ENCODE peak calls at places on chromosome 7, in five cellular contexts. J, P, H, L and K are unnamed samples. For H3K4me1, the result is how much of the 10 kb centered on the place peaks cover.

GRCh38 chr7:88278881-88279280 is 27.8 kb downstream of the STEAP4 start:
- DNase-seq in J (no peak), P (no peak), H (no peak), L (no peak), K (no peak)

GRCh38 chr7:79312022-79312421 is 141.4 kb downstream of the MAGI2 start:
- DNase-seq in J (no peak), P (no peak), H (no peak), L (no peak), K (no peak)

GRCh38 chr7:636396-636795 is 90.1 kb upstream of the DNAAF5 start:
- DNase-seq in J (peak), P (no peak), H (peak), L (no peak), K (peak)

GRCh38 chr7:25894902-25895791 is 256.9 kb upstream of the NFE2L3 start:
- DNase-seq in J (peak), P (peak), H (peak), L (peak), K (peak)

GRCh38 chr7:140230862-140231778 is 54.3 kb upstream of the KDM7A start:
- DNase-seq in J (peak), P (no peak), H (peak), L (peak), K (peak)

GRCh38 chr7:85583225-85583672 is 396.4 kb upstream of the SEMA3D start:
- DNase-seq in J (no peak), P (no peak), H (no peak), L (no peak), K (no peak)

GRCh38 chr7:82616059-82616723 is 172.6 kb upstream of the CACNA2D1 start:
- DNase-seq in J (no peak), P (no peak), H (no peak), L (no peak), K (no peak)

GRCh38 chr7:120805636-120806388 is 52.1 kb downstream of the TSPAN12 start:
- DNase-seq in J (no peak), P (peak), H (peak), L (peak), K (peak)

GRCh38 chr7:53611043-53611442 is 575.6 kb downstream of the POM121L12 start:
- DNase-seq in J (no peak), P (no peak), H (no peak), L (no peak), K (no peak)

GRCh38 chr7:23115991-23116390 is 10.4 kb downstream of the KLHL7 start:
- DNase-seq in J (no peak), P (no peak), H (no peak), L (no peak), K (no peak)

GRCh38 chr7:33805630-33806233 is 99.6 kb upstream of the BMPER start:
- DNase-seq in J (no peak), P (peak), H (no peak), L (no peak), K (no peak)

GRCh38 chr7:36217211-36217960 is 64.3 kb downstream of the EEPD1 start:
- DNase-seq in J (no peak), P (no peak), H (no peak), L (no peak), K (no peak)

GRCh38 chr7:22302193-22302592 is 54.8 kb downstream of the RAPGEF5 start:
- DNase-seq in J (no peak), P (no peak), H (no peak), L (no peak), K (no peak)

GRCh38 chr7:100627238-100627549 is 14.2 kb downstream of the TFR2 start:
- DNase-seq in J (no peak), P (no peak), H (no peak), L (no peak), K (no peak)

GRCh38 chr7:101550641-101551531 is 78.2 kb downstream of the MYL10 start:
- DNase-seq in J (peak), P (no peak), H (peak), L (no peak), K (no peak)

GRCh38 chr7:120742370-120742769 is 115.6 kb downstream of the TSPAN12 start:
- DNase-seq in J (no peak), P (no peak), H (no peak), L (no peak), K (no peak)

GRCh38 chr7:92246363-92247101 is 758 bp downstream of the ANKIB1 start:
- DNase-seq in J (peak), P (peak), H (peak), L (peak), K (peak)

GRCh38 chr7:7565746-7566650 is 686 bp upstream of the MIOS start:
- DNase-seq in J (no peak), P (no peak), H (no peak), L (peak), K (no peak)

GRCh38 chr7:102994567-102994966 is 80.0 kb downstream of the FBXL13 start:
- DNase-seq in J (no peak), P (no peak), H (peak), L (no peak), K (no peak)

GRCh38 chr7:27169658-27170493 is 4.2 kb downstream of the HOXA10 start:
- DNase-seq in J (peak), P (no peak), H (no peak), L (no peak), K (no peak)

GRCh38 chr7:112143151-112143550 is 63.0 kb downstream of the DOCK4 start:
- DNase-seq in J (no peak), P (no peak), H (no peak), L (no peak), K (no peak)

GRCh38 chr7:91293840-91294239 is 29.6 kb downstream of the FZD1 start:
- DNase-seq in J (no peak), P (no peak), H (no peak), L (no peak), K (no peak)

GRCh38 chr7:730501-731439 is 3.7 kb upstream of the PRKAR1B start:
- DNase-seq in J (peak), P (no peak), H (no peak), L (no peak), K (no peak)

GRCh38 chr7:24750441-24751055 is 6.7 kb downstream of the GSDME start:
- DNase-seq in J (no peak), P (no peak), H (no peak), L (no peak), K (no peak)

GRCh38 chr7:41029072-41029492 is 673.8 kb downstream of the INHBA start:
- DNase-seq in J (no peak), P (no peak), H (no peak), L (no peak), K (no peak)

GRCh38 chr7:22799633-22800032 is 23.0 kb downstream of the TOMM7 start:
- DNase-seq in J (no peak), P (no peak), H (no peak), L (no peak), K (no peak)

DNA sequence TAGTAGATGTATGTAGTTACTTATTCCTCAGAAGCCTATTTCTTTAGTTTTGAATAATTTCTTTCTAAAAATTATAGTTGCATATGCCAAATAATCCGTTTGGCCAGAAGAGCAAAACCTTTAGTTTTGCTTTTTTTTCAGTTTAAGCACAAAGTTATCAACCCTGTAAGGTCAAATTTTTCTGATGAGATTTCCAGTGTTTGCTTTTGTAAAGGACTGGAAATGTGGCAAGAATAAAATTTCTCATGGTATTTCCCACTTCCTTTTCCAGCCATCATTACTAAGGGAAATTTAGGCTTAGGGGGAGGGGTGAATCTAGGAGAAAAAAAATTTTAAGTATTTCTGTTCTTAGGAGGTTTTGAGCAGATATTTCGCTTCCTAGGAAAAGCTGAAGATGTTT is 7.6 kb downstream of the CALD1 start:
- DNase-seq in J (no peak), P (no peak), H (no peak), L (no peak), K (no peak)
- H3K27ac ChIP-seq in J (no peak), P (peak), H (no peak), L (peak), K (no peak)

DNA sequence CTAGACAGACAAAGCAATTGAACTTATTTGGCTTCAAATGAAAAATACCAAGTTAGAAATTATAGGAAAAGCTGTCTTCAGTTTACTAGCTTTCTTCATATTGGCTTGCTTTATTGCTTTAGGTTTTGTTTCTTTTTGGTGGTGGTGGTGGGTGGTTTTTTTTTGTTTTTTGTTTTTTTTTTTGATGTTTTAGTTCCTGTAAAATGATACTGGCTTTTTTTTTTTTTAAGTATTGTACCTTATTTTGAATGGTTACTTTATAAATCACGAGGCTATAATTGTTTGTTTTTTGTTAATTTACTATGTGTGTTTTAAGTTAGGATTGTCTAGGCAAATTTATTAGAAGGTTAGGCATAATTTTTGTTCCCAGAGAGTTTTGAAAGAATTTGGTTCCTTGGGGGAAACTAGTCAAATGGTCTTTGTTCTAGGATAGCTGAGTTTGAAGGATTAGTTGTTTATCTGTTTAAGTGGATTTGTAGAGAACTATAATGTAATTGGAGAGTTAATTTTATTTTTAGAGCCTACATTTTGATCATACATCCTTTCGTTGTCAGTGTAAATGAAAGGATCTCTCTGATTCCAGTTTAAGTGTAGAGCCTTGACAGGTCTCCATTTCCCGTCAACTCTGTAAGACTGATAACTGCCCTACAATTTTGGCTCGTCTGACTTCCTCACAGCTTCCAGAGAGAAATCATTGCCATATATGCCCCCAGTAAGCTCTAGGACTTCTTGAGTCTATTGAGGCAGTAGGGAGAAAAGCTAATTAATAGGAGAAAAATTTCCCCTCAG is 3.5 kb downstream of the KMT2E start:
- DNase-seq in J (no peak), P (no peak), H (peak), L (no peak), K (no peak)
- H3K4me1 ChIP-seq in J (under half), P (under half), H (under half), L (under half), K (half or more)

DNA sequence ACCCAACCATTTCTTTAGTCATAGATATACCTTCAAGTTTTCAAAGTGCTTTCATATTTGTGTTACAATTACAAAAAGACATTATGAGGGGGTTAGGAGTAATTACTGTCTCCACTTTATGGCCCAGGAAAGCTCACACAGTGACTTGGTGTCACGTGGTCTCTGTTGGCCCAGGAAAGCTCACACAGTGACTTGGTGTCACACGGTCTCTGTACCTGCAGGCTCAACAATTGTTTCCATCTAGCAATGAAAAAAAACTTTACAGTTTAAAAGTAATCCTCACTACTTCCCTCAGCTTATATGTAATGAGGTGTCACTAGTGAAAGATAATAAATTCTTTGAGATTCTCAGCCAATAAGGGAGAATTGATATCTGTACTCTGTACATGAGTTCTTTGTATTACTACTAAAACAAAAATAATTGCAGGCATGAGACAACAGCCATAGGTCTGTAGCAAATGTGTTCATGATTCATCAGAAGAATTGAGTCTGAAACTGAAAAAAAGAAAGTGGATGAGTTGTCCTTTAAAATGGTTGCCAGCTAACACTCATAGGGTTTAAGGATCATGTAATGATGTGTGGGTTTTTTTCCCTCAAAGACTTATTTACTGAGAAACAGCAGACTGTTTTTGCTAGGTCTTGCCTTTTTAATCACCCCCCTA is 10.9 kb downstream of the OGDH start:
- DNase-seq in J (no peak), P (no peak), H (no peak), L (no peak), K (no peak)
- H3K27ac ChIP-seq in J (no peak), P (no peak), H (peak), L (peak), K (peak)

DNA sequence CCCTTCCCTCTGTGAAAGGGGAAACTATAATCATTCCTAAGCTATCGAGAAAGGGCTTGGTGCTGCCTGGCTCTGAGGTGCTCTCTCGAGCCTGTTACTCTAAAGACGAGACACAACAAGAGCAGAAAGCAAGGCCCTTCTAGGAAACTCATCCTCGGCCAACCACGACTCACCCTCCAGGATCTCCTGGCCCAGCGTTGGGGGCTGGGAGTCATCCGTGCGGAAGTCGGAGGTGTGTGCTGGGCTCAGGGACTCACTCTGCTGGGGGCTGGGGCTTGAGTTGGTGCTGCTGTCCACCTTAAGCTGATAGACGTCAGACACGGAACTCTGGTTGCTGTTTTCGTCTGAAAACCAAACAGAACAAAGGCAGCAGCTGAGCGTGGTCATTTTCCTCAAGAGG is 17.6 kb upstream of the BAZ1B start:
- DNase-seq in J (no peak), P (no peak), H (no peak), L (no peak), K (no peak)
- H3K4me1 ChIP-seq in J (under half), P (under half), H (under half), L (under half), K (under half)

GRCh38 chr7:30921540-30921930 is 9.9 kb downstream of the AQP1 start:
- DNase-seq in J (peak), P (no peak), H (no peak), L (no peak), K (no peak)
- H3K27ac ChIP-seq in J (peak), P (peak), H (peak), L (no peak), K (no peak)

GRCh38 chr7:107816053-107816566 is 13.1 kb upstream of the SLC26A3 start:
- DNase-seq in J (no peak), P (no peak), H (no peak), L (no peak), K (no peak)

GRCh38 chr7:107815254-107815882 is 12.3 kb upstream of the SLC26A3 start:
- DNase-seq in J (no peak), P (no peak), H (no peak), L (peak), K (no peak)

GRCh38 chr7:107810626-107811025 is 7.6 kb upstream of the SLC26A3 start:
- DNase-seq in J (no peak), P (no peak), H (peak), L (no peak), K (no peak)

GRCh38 chr7:107811934-107812333 is 8.9 kb upstream of the SLC26A3 start:
- DNase-seq in J (no peak), P (no peak), H (no peak), L (no peak), K (no peak)

DNA sequence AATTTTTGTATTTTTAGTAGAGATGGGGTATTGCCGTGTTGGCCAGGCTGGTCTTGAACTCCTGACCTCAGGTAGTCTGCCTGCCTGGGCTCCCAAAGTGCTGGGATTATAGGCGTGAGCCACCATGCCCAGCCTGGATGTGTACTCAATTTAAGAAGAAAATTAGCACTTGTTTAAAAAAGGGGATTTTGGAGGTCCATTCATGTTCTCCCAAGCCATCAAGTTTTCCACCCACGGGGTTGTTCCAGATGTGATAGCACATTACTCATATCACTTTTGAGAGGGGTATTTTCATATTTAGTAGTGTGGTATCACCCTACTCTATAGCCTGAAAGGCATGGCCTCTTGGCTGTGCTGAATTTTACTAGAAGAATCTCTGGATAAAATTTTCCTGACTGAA is 10.5 kb upstream of the SLC26A3 start:
- DNase-seq in J (no peak), P (no peak), H (no peak), L (no peak), K (no peak)
- H3K4me1 ChIP-seq in J (under half), P (under half), H (under half), L (under half), K (under half)

GRCh38 chr7:3356173-3356572 is 55.1 kb downstream of the SDK1 start:
- DNase-seq in J (no peak), P (no peak), H (no peak), L (no peak), K (no peak)
- H3K27ac ChIP-seq in J (no peak), P (no peak), H (no peak), L (no peak), K (no peak)

DNA sequence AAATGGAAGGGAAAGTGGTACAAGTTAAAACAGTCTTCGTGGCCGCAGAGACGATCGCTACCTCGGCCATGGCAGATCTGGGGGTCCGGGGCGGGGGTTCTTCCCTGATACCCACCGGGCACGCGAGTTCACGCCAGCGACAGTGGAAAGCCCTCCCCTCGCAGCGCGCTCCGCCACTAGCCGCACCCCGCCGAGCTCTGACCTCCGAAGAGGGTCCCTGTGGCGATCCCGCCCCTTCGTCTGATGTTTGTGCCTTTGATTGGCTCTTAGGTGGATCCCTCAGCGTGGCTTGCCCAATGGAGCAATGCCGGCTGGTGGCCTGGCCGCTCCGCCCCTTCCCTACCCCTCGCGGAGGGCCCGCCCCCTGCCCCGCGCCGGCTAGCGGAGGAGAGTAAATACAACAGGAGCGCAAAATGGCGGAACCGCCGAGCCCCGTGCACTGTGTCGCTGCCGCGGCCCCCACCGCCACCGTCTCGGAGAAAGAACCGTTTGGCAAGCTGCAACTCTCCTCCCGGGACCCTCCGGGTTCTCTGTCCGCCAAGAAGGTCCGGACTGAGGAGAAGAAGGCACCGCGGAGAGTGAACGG is at the start of gene RSBN1L:
- DNase-seq in J (peak), P (peak), H (peak), L (peak), K (peak)
- H3K4me1 ChIP-seq in J (under half), P (under half), H (under half), L (under half), K (under half)

DNA sequence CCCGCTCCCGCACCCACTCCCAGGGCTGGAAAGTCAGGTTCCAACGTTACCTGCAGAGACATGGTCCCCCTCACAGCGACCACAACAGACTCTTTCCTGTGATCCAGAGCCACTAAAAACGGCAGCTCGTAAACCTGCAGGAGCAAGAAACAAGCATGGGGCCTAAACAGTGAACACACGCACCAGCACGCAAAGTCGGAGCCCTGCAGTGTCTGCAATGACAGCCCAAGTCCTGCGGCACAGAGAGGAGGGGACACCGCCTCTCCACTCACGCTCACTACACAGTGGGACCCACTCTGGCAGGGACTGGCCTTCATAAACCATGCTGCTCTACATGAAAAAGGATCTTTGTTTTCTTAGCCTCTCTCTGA is 23.1 kb downstream of the DAGLB start:
- DNase-seq in J (no peak), P (no peak), H (no peak), L (no peak), K (no peak)
- H3K27ac ChIP-seq in J (peak), P (no peak), H (no peak), L (no peak), K (no peak)

GRCh38 chr7:157044943-157045660 is 34.6 kb upstream of the MNX1 start:
- DNase-seq in J (no peak), P (no peak), H (no peak), L (no peak), K (no peak)
- H3K4me1 ChIP-seq in J (under half), P (under half), H (under half), L (under half), K (under half)